ENCODE peak calls at places on chromosomes 3 and 15, in four cellular contexts. G is WTC11, X is HepG2, N is K562. E is an unnamed sample.

GRCh38 chr3:14915636-14916222 is 31.7 kb upstream of the NR2C2 start:
- DNase-seq in G (no peak), N (no peak), X (no peak), E (no peak)

GRCh38 chr3:146371902-146372301 is 97.5 kb downstream of the PLSCR2 start:
- DNase-seq in G (no peak), X (no peak), N (no peak), E (no peak)

GRCh38 chr3:77500711-77501110 is 460.8 kb downstream of the ROBO2 start:
- DNase-seq in X (no peak), N (no peak), G (no peak), E (no peak)

GRCh38 chr3:189233225-189233858 is 61.6 kb downstream of the TPRG1 start:
- DNase-seq in X (peak; percentile 39), N (no peak), G (peak; percentile 59), E (peak; percentile 58)

GRCh38 chr3:101902041-101902440 is 52.7 kb downstream of the NFKBIZ start:
- DNase-seq in N (no peak), X (no peak), G (no peak), E (no peak)

GRCh38 chr15:28024889-28025250 is 74.2 kb downstream of the OCA2 start:
- DNase-seq in N (no peak), X (no peak), G (no peak), E (no peak)

GRCh38 chr3:34626699-34627098 is 828.3 kb downstream of the PDCD6IP start:
- DNase-seq in N (no peak), X (no peak), G (no peak), E (no peak)

GRCh38 chr15:81069356-81069755 is 64.7 kb upstream of the CFAP161 start:
- DNase-seq in N (no peak), G (no peak), X (no peak), E (no peak)

GRCh38 chr3:52056521-52056967 is at the start of gene DUSP7:
- DNase-seq in N (peak; percentile 73), X (no peak), G (peak; percentile 64), E (peak; percentile 71)

GRCh38 chr15:69722924-69723323 is 270.3 kb downstream of the RPLP1 start:
- DNase-seq in X (no peak), G (no peak), N (no peak), E (no peak)

GRCh38 chr3:59052803-59053411 is 3.1 kb upstream of the CFAP20DC start:
- DNase-seq in N (no peak), G (no peak), X (peak; percentile 25), E (peak; percentile 14)

GRCh38 chr3:160134454-160134853 is 90.8 kb upstream of the C3orf80 start:
- DNase-seq in N (no peak), X (no peak), G (no peak), E (no peak)

GRCh38 chr3:52456169-52456799 is 880 bp downstream of the NISCH start:
- DNase-seq in N (peak; percentile 43), G (no peak), X (no peak), E (peak; percentile 39)

GRCh38 chr3:101896103-101896757 is 46.9 kb downstream of the NFKBIZ start:
- DNase-seq in N (no peak), X (no peak), G (no peak), E (no peak)

GRCh38 chr3:165491487-165491886 is 295.3 kb upstream of the SLITRK3 start:
- DNase-seq in X (no peak), G (no peak), N (no peak), E (no peak)

GRCh38 chr3:53773586-53774368 is 72.4 kb downstream of the CHDH start:
- DNase-seq in X (no peak), N (no peak), G (no peak), E (no peak)

GRCh38 chr15:96549136-96549535 is 218.6 kb downstream of the NR2F2 start:
- DNase-seq in N (no peak), G (no peak), X (no peak), E (no peak)

GRCh38 chr3:179348325-179349013 is 960 bp downstream of the MFN1 start:
- DNase-seq in G (no peak), X (peak; percentile 7), N (no peak), E (no peak)

GRCh38 chr15:75836953-75837321 is 6.3 kb upstream of the UBE2Q2 start:
- DNase-seq in N (no peak), G (no peak), X (no peak), E (no peak)

GRCh38 chr3:172530566-172530965 is 7.3 kb upstream of the TNFSF10 start:
- DNase-seq in N (no peak), G (no peak), X (no peak), E (no peak)

GRCh38 chr15:36161781-36162212 is 417.6 kb upstream of the CDIN1 start:
- DNase-seq in G (no peak), X (no peak), N (no peak), E (no peak)

GRCh38 chr3:158659454-158660237 is 12.8 kb downstream of the LXN start:
- DNase-seq in N (peak; percentile 58), X (peak; percentile 45), G (peak; percentile 49), E (peak; percentile 59)

GRCh38 chr15:69887018-69887417 is 210.7 kb downstream of the TLE3 start:
- DNase-seq in N (no peak), G (no peak), X (no peak), E (no peak)

GRCh38 chr15:28192772-28193171 is 93.7 kb upstream of the OCA2 start:
- DNase-seq in G (no peak), N (no peak), X (no peak), E (no peak)

GRCh38 chr3:106176734-106177133 is 307.9 kb upstream of the CBLB start:
- DNase-seq in N (no peak), G (no peak), X (no peak), E (no peak)

GRCh38 chr3:128133273-128133883 is 9.8 kb upstream of the RUVBL1 start:
- DNase-seq in N (no peak), G (peak; percentile 72), X (peak; percentile 47), E (no peak)

GRCh38 chr3:59559721-59560514 is 510.1 kb upstream of the CFAP20DC start:
- DNase-seq in X (no peak), N (no peak), G (no peak), E (no peak)

GRCh38 chr3:57556459-57557087 is 499 bp downstream of the PDE12 start:
- DNase-seq in G (no peak), N (no peak), X (no peak), E (peak; percentile 26)

GRCh38 chr3:175266993-175267960 is 408.1 kb downstream of the NAALADL2 start:
- DNase-seq in N (no peak), G (no peak), X (no peak), E (no peak)

GRCh38 chr3:141442421-141442820 is 44.4 kb upstream of the RASA2 start:
- DNase-seq in G (no peak), X (no peak), N (no peak), E (no peak)

GRCh38 chr15:39946862-39947261 is 12.9 kb downstream of the EIF2AK4 start:
- DNase-seq in N (no peak), X (no peak), G (no peak), E (no peak)

GRCh38 chr3:129605593-129606521 is 619 bp downstream of the PLXND1 start:
- DNase-seq in G (peak; percentile 70), X (no peak), N (peak; percentile 39), E (peak; percentile 52)

GRCh38 chr3:170465935-170466334 is 47.3 kb downstream of the CLDN11 start:
- DNase-seq in G (no peak), N (no peak), X (no peak), E (no peak)

GRCh38 chr15:58081891-58082290 is 16.4 kb upstream of the ALDH1A2 start:
- DNase-seq in N (no peak), G (no peak), X (no peak), E (no peak)

GRCh38 chr15:95086543-95087252 is 855.3 kb downstream of the MCTP2 start:
- DNase-seq in X (no peak), N (no peak), G (no peak), E (no peak)

GRCh38 chr3:194266658-194267005 is 84.5 kb downstream of the CPN2 start:
- DNase-seq in X (no peak), G (no peak), N (no peak), E (no peak)

GRCh38 chr3:194269610-194270145 is 81.5 kb downstream of the CPN2 start:
- DNase-seq in N (peak; percentile 45), X (no peak), G (peak; percentile 83), E (no peak)

GRCh38 chr3:194270627-194271458 is 80.3 kb downstream of the CPN2 start:
- DNase-seq in N (no peak), X (peak; percentile 43), G (peak; percentile 24), E (no peak)

GRCh38 chr3:194267744-194268658 is 83.1 kb downstream of the CPN2 start:
- DNase-seq in G (peak; percentile 4), N (no peak), X (peak; percentile 31), E (no peak)

DNA sequence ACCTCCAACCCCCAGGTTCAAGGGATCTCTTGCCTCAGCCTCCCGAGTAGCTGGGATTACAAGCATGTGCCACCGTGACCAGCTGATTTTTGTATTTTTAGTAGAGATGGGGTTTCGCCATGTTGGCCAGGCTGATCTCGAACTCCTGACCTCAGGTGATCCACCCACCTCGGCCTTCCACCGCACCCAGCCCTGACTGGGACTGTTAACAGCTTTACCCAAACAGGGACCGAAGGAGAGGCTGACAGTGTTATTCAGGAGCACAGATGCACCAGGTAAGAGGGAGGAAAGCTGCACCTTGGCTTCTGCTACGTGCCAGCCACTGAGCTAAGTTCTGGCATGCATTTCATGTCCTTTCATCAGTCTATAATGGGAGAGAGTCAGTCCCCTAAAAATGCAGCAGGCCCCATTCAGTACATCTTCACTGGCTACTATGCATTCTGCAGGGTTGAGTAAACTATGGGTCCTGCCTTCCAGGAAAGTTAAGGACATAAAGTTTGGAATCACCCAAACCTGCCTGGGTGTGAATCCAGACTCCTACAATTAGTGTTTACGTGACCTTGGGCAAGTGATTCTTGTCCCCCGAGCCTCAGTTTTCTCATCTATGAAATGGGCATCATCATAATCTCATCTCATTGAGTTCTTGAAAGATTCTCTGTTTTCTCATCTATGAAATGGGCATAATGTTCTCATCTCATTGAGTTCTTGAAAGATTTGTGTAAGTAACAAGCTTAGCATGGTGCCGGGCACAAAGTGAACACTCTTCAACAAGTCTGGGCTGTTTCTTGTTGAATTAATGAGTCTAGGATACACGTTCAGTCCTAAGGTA is 82.3 kb downstream of the CPN2 start:
- DNase-seq in N (no peak), X (no peak), G (peak; percentile 6), E (no peak)
- TF ChIP-seq ELF4 in N (no peak), X (no peak), G (no peak), E (no peak)

GRCh38 chr15:63379492-63380150 is 2.0 kb downstream of the CA12 start:
- DNase-seq in N (no peak), X (no peak), G (no peak), E (no peak)
- TF ChIP-seq ELF4 in N (no peak), X (no peak), G (no peak), E (no peak)

GRCh38 chr3:30972449-30972848 is 78.0 kb upstream of the GADL1 start:
- DNase-seq in X (no peak), N (no peak), G (no peak), E (no peak)

GRCh38 chr3:30964612-30965011 is 70.2 kb upstream of the GADL1 start:
- DNase-seq in N (no peak), G (no peak), X (no peak), E (no peak)

GRCh38 chr3:30966896-30967295 is 72.4 kb upstream of the GADL1 start:
- DNase-seq in X (no peak), G (no peak), N (no peak), E (no peak)

GRCh38 chr3:30970183-30970582 is 75.7 kb upstream of the GADL1 start:
- DNase-seq in G (no peak), X (peak; percentile 4), N (no peak), E (no peak)
- TF ChIP-seq ELF4 in G (no peak), X (no peak), N (no peak), E (no peak)

GRCh38 chr3:64266065-64266874 is 41.0 kb upstream of the PRICKLE2 start:
- DNase-seq in G (no peak), N (no peak), X (peak; percentile 3), E (no peak)
- TF ChIP-seq ELF4 in G (no peak), N (no peak), X (no peak), E (no peak)

GRCh38 chr15:85838655-85839054 is 43.9 kb upstream of the KLHL25 start:
- DNase-seq in G (peak; percentile 18), X (no peak), N (no peak), E (no peak)
- TF ChIP-seq ELF4 in G (no peak), X (no peak), N (no peak), E (no peak)